ENCODE peak calls at places on chromosomes 4 and X, in six cellular contexts. One of them, this sample, is unnamed.
A peak's percentile ranks its signal among the peaks of the same experiment; 100 is the strongest.

GRCh38 chr4:65976287-65976686 is 306.0 kb upstream of the EPHA5 start:
- DNase-seq in mesenchymal stem cell: no peak
- DNase-seq in pulmonary artery endothelial cell: no peak
- DNase-seq in body of pancreas: no peak
- DNase-seq in stimulated activated CD8-positive, alpha-beta memory T cell treated with anti-CD3 and anti-CD28 coated beads, Interleukin-2, amount 100 ng/mL, for 48 hours: no peak
- DNase-seq in activated B cell treated with CpG ODN at 0.5 μM for 24 hours: no peak
- DNase-seq in this sample: no peak

GRCh38 chr4:155704841-155705404 is 38.3 kb downstream of the GUCY1A1 start:
- DNase-seq in mesenchymal stem cell: no peak
- DNase-seq in pulmonary artery endothelial cell: no peak
- DNase-seq in body of pancreas: no peak
- DNase-seq in stimulated activated CD8-positive, alpha-beta memory T cell treated with anti-CD3 and anti-CD28 coated beads, Interleukin-2, amount 100 ng/mL, for 48 hours: no peak
- DNase-seq in activated B cell treated with CpG ODN at 0.5 μM for 24 hours: no peak
- DNase-seq in this sample: no peak

GRCh38 chr4:185142911-185143595 is at the start of gene SLC25A4:
- DNase-seq in mesenchymal stem cell: peak; percentile 77
- DNase-seq in pulmonary artery endothelial cell: peak; percentile 13
- DNase-seq in body of pancreas: peak; percentile 90
- DNase-seq in stimulated activated CD8-positive, alpha-beta memory T cell treated with anti-CD3 and anti-CD28 coated beads, Interleukin-2, amount 100 ng/mL, for 48 hours: peak; percentile 77
- DNase-seq in activated B cell treated with CpG ODN at 0.5 μM for 24 hours: peak; percentile 92
- DNase-seq in this sample: peak; percentile 71

GRCh38 chr4:1490906-1491629 is 84.8 kb upstream of the NKX1-1 start:
- DNase-seq in mesenchymal stem cell: no peak
- DNase-seq in pulmonary artery endothelial cell: no peak
- DNase-seq in body of pancreas: no peak
- DNase-seq in stimulated activated CD8-positive, alpha-beta memory T cell treated with anti-CD3 and anti-CD28 coated beads, Interleukin-2, amount 100 ng/mL, for 48 hours: no peak
- DNase-seq in activated B cell treated with CpG ODN at 0.5 μM for 24 hours: peak; percentile 10
- DNase-seq in this sample: no peak

GRCh38 chr4:74896595-74896994 is 36.3 kb upstream of the PARM1 start:
- DNase-seq in mesenchymal stem cell: no peak
- DNase-seq in pulmonary artery endothelial cell: no peak
- DNase-seq in body of pancreas: no peak
- DNase-seq in stimulated activated CD8-positive, alpha-beta memory T cell treated with anti-CD3 and anti-CD28 coated beads, Interleukin-2, amount 100 ng/mL, for 48 hours: no peak
- DNase-seq in activated B cell treated with CpG ODN at 0.5 μM for 24 hours: no peak
- DNase-seq in this sample: no peak

GRCh38 chr4:164748375-164748774 is 5.6 kb upstream of the SMIM31 start:
- DNase-seq in mesenchymal stem cell: peak; percentile 18
- DNase-seq in pulmonary artery endothelial cell: no peak
- DNase-seq in body of pancreas: no peak
- DNase-seq in stimulated activated CD8-positive, alpha-beta memory T cell treated with anti-CD3 and anti-CD28 coated beads, Interleukin-2, amount 100 ng/mL, for 48 hours: no peak
- DNase-seq in activated B cell treated with CpG ODN at 0.5 μM for 24 hours: no peak
- DNase-seq in this sample: peak; percentile 33

GRCh38 chr4:5824635-5825034 is 68.3 kb downstream of the CRMP1 start:
- DNase-seq in mesenchymal stem cell: peak; percentile 45
- DNase-seq in pulmonary artery endothelial cell: peak; percentile 15
- DNase-seq in body of pancreas: no peak
- DNase-seq in stimulated activated CD8-positive, alpha-beta memory T cell treated with anti-CD3 and anti-CD28 coated beads, Interleukin-2, amount 100 ng/mL, for 48 hours: no peak
- DNase-seq in activated B cell treated with CpG ODN at 0.5 μM for 24 hours: no peak
- DNase-seq in this sample: peak; percentile 56

GRCh38 chr4:168796362-168797106 is 213.5 kb downstream of the CBR4 start:
- DNase-seq in mesenchymal stem cell: peak; percentile 81
- DNase-seq in pulmonary artery endothelial cell: no peak
- DNase-seq in body of pancreas: peak; percentile 24
- DNase-seq in stimulated activated CD8-positive, alpha-beta memory T cell treated with anti-CD3 and anti-CD28 coated beads, Interleukin-2, amount 100 ng/mL, for 48 hours: no peak
- DNase-seq in activated B cell treated with CpG ODN at 0.5 μM for 24 hours: no peak
- DNase-seq in this sample: peak; percentile 65

GRCh38 chr4:1981251-1982055 is 27.3 kb downstream of the NELFA start:
- DNase-seq in mesenchymal stem cell: no peak
- DNase-seq in pulmonary artery endothelial cell: no peak
- DNase-seq in body of pancreas: no peak
- DNase-seq in stimulated activated CD8-positive, alpha-beta memory T cell treated with anti-CD3 and anti-CD28 coated beads, Interleukin-2, amount 100 ng/mL, for 48 hours: no peak
- DNase-seq in activated B cell treated with CpG ODN at 0.5 μM for 24 hours: no peak
- DNase-seq in this sample: no peak

GRCh38 chrX:41596586-41596985 is 92.2 kb upstream of the GPR34 start:
- DNase-seq in mesenchymal stem cell: no peak
- DNase-seq in pulmonary artery endothelial cell: no peak
- DNase-seq in body of pancreas: no peak
- DNase-seq in stimulated activated CD8-positive, alpha-beta memory T cell treated with anti-CD3 and anti-CD28 coated beads, Interleukin-2, amount 100 ng/mL, for 48 hours: no peak
- DNase-seq in activated B cell treated with CpG ODN at 0.5 μM for 24 hours: no peak
- DNase-seq in this sample: no peak

GRCh38 chr4:139243448-139244365 is 36.3 kb downstream of the MGARP start:
- DNase-seq in mesenchymal stem cell: peak; percentile 88
- DNase-seq in pulmonary artery endothelial cell: no peak
- DNase-seq in body of pancreas: peak; percentile 51
- DNase-seq in stimulated activated CD8-positive, alpha-beta memory T cell treated with anti-CD3 and anti-CD28 coated beads, Interleukin-2, amount 100 ng/mL, for 48 hours: no peak
- DNase-seq in activated B cell treated with CpG ODN at 0.5 μM for 24 hours: no peak
- DNase-seq in this sample: no peak

GRCh38 chrX:38107028-38107427 is 100.7 kb downstream of the SYTL5 start:
- DNase-seq in mesenchymal stem cell: no peak
- DNase-seq in pulmonary artery endothelial cell: no peak
- DNase-seq in body of pancreas: no peak
- DNase-seq in stimulated activated CD8-positive, alpha-beta memory T cell treated with anti-CD3 and anti-CD28 coated beads, Interleukin-2, amount 100 ng/mL, for 48 hours: no peak
- DNase-seq in activated B cell treated with CpG ODN at 0.5 μM for 24 hours: no peak
- DNase-seq in this sample: no peak

GRCh38 chr4:3866813-3867129 is 100.6 kb downstream of the ADRA2C start:
- DNase-seq in mesenchymal stem cell: no peak
- DNase-seq in pulmonary artery endothelial cell: no peak
- DNase-seq in body of pancreas: no peak
- DNase-seq in stimulated activated CD8-positive, alpha-beta memory T cell treated with anti-CD3 and anti-CD28 coated beads, Interleukin-2, amount 100 ng/mL, for 48 hours: no peak
- DNase-seq in activated B cell treated with CpG ODN at 0.5 μM for 24 hours: no peak
- DNase-seq in this sample: no peak

GRCh38 chrX:134603806-134604700 is 54.2 kb downstream of the PLAC1 start:
- DNase-seq in mesenchymal stem cell: peak; percentile 60
- DNase-seq in pulmonary artery endothelial cell: no peak
- DNase-seq in body of pancreas: no peak
- DNase-seq in stimulated activated CD8-positive, alpha-beta memory T cell treated with anti-CD3 and anti-CD28 coated beads, Interleukin-2, amount 100 ng/mL, for 48 hours: no peak
- DNase-seq in activated B cell treated with CpG ODN at 0.5 μM for 24 hours: no peak
- DNase-seq in this sample: peak; percentile 39

GRCh38 chrX:64195862-64196261 is 9.6 kb downstream of the AMER1 start:
- DNase-seq in mesenchymal stem cell: no peak
- DNase-seq in pulmonary artery endothelial cell: no peak
- DNase-seq in body of pancreas: no peak
- DNase-seq in stimulated activated CD8-positive, alpha-beta memory T cell treated with anti-CD3 and anti-CD28 coated beads, Interleukin-2, amount 100 ng/mL, for 48 hours: no peak
- DNase-seq in activated B cell treated with CpG ODN at 0.5 μM for 24 hours: no peak
- DNase-seq in this sample: no peak

GRCh38 chr4:145545538-145546224 is 64.0 kb downstream of the SMAD1 start:
- DNase-seq in mesenchymal stem cell: peak; percentile 93
- DNase-seq in pulmonary artery endothelial cell: peak; percentile 97
- DNase-seq in body of pancreas: peak; percentile 87
- DNase-seq in stimulated activated CD8-positive, alpha-beta memory T cell treated with anti-CD3 and anti-CD28 coated beads, Interleukin-2, amount 100 ng/mL, for 48 hours: no peak
- DNase-seq in activated B cell treated with CpG ODN at 0.5 μM for 24 hours: no peak
- DNase-seq in this sample: peak; percentile 98

GRCh38 chr4:83917572-83917971 is 381.7 kb downstream of the GPAT3 start:
- DNase-seq in mesenchymal stem cell: no peak
- DNase-seq in pulmonary artery endothelial cell: no peak
- DNase-seq in body of pancreas: no peak
- DNase-seq in stimulated activated CD8-positive, alpha-beta memory T cell treated with anti-CD3 and anti-CD28 coated beads, Interleukin-2, amount 100 ng/mL, for 48 hours: no peak
- DNase-seq in activated B cell treated with CpG ODN at 0.5 μM for 24 hours: no peak
- DNase-seq in this sample: peak; percentile 12

GRCh38 chr4:149631629-149632028 is 184.0 kb downstream of the IQCM start:
- DNase-seq in mesenchymal stem cell: no peak
- DNase-seq in pulmonary artery endothelial cell: no peak
- DNase-seq in body of pancreas: no peak
- DNase-seq in stimulated activated CD8-positive, alpha-beta memory T cell treated with anti-CD3 and anti-CD28 coated beads, Interleukin-2, amount 100 ng/mL, for 48 hours: no peak
- DNase-seq in activated B cell treated with CpG ODN at 0.5 μM for 24 hours: no peak
- DNase-seq in this sample: no peak

GRCh38 chr4:86496094-86497060 is 97.7 kb upstream of the PTPN13 start:
- DNase-seq in mesenchymal stem cell: peak; percentile 51
- DNase-seq in pulmonary artery endothelial cell: no peak
- DNase-seq in body of pancreas: peak; percentile 35
- DNase-seq in stimulated activated CD8-positive, alpha-beta memory T cell treated with anti-CD3 and anti-CD28 coated beads, Interleukin-2, amount 100 ng/mL, for 48 hours: no peak
- DNase-seq in activated B cell treated with CpG ODN at 0.5 μM for 24 hours: no peak
- DNase-seq in this sample: peak; percentile 37

GRCh38 chr4:26420903-26421302 is 69.4 kb downstream of the CCKAR start:
- DNase-seq in mesenchymal stem cell: peak; percentile 50
- DNase-seq in pulmonary artery endothelial cell: no peak
- DNase-seq in body of pancreas: no peak
- DNase-seq in stimulated activated CD8-positive, alpha-beta memory T cell treated with anti-CD3 and anti-CD28 coated beads, Interleukin-2, amount 100 ng/mL, for 48 hours: no peak
- DNase-seq in activated B cell treated with CpG ODN at 0.5 μM for 24 hours: no peak
- DNase-seq in this sample: no peak

GRCh38 chr4:37453361-37454262 is 209.1 kb downstream of the NWD2 start:
- DNase-seq in mesenchymal stem cell: peak; percentile 19
- DNase-seq in pulmonary artery endothelial cell: no peak
- DNase-seq in body of pancreas: peak; percentile 78
- DNase-seq in stimulated activated CD8-positive, alpha-beta memory T cell treated with anti-CD3 and anti-CD28 coated beads, Interleukin-2, amount 100 ng/mL, for 48 hours: peak; percentile 35
- DNase-seq in activated B cell treated with CpG ODN at 0.5 μM for 24 hours: peak; percentile 26
- DNase-seq in this sample: peak; percentile 42

GRCh38 chr4:119646347-119647071 is 17.9 kb upstream of the PDE5A start:
- DNase-seq in mesenchymal stem cell: no peak
- DNase-seq in pulmonary artery endothelial cell: no peak
- DNase-seq in body of pancreas: peak; percentile 16
- DNase-seq in stimulated activated CD8-positive, alpha-beta memory T cell treated with anti-CD3 and anti-CD28 coated beads, Interleukin-2, amount 100 ng/mL, for 48 hours: no peak
- DNase-seq in activated B cell treated with CpG ODN at 0.5 μM for 24 hours: no peak
- DNase-seq in this sample: no peak

GRCh38 chrX:150688911-150689451 is 4.2 kb upstream of the MTMR1 start:
- DNase-seq in mesenchymal stem cell: peak; percentile 93
- DNase-seq in pulmonary artery endothelial cell: no peak
- DNase-seq in body of pancreas: no peak
- DNase-seq in stimulated activated CD8-positive, alpha-beta memory T cell treated with anti-CD3 and anti-CD28 coated beads, Interleukin-2, amount 100 ng/mL, for 48 hours: no peak
- DNase-seq in activated B cell treated with CpG ODN at 0.5 μM for 24 hours: no peak
- DNase-seq in this sample: no peak

GRCh38 chr4:140308366-140309123 is 64.9 kb upstream of the SCOC start:
- DNase-seq in mesenchymal stem cell: peak; percentile 92
- DNase-seq in pulmonary artery endothelial cell: no peak
- DNase-seq in body of pancreas: peak; percentile 46
- DNase-seq in stimulated activated CD8-positive, alpha-beta memory T cell treated with anti-CD3 and anti-CD28 coated beads, Interleukin-2, amount 100 ng/mL, for 48 hours: no peak
- DNase-seq in activated B cell treated with CpG ODN at 0.5 μM for 24 hours: no peak
- DNase-seq in this sample: no peak

GRCh38 chr4:105712766-105713165 is 4.2 kb downstream of the GSTCD start:
- DNase-seq in mesenchymal stem cell: no peak
- DNase-seq in pulmonary artery endothelial cell: no peak
- DNase-seq in body of pancreas: no peak
- DNase-seq in stimulated activated CD8-positive, alpha-beta memory T cell treated with anti-CD3 and anti-CD28 coated beads, Interleukin-2, amount 100 ng/mL, for 48 hours: no peak
- DNase-seq in activated B cell treated with CpG ODN at 0.5 μM for 24 hours: no peak
- DNase-seq in this sample: no peak

GRCh38 chr4:106287353-106287969 is 28.5 kb downstream of the TBCK start:
- DNase-seq in mesenchymal stem cell: peak; percentile 94
- DNase-seq in pulmonary artery endothelial cell: peak; percentile 77
- DNase-seq in body of pancreas: peak; percentile 2
- DNase-seq in stimulated activated CD8-positive, alpha-beta memory T cell treated with anti-CD3 and anti-CD28 coated beads, Interleukin-2, amount 100 ng/mL, for 48 hours: no peak
- DNase-seq in activated B cell treated with CpG ODN at 0.5 μM for 24 hours: no peak
- DNase-seq in this sample: peak; percentile 88

GRCh38 chrX:123607270-123607669 is 125.6 kb downstream of the THOC2 start:
- DNase-seq in mesenchymal stem cell: no peak
- DNase-seq in pulmonary artery endothelial cell: no peak
- DNase-seq in body of pancreas: no peak
- DNase-seq in stimulated activated CD8-positive, alpha-beta memory T cell treated with anti-CD3 and anti-CD28 coated beads, Interleukin-2, amount 100 ng/mL, for 48 hours: no peak
- DNase-seq in activated B cell treated with CpG ODN at 0.5 μM for 24 hours: no peak
- DNase-seq in this sample: no peak